ENCODE peak calls at places on chromosomes 13 and 19, in four cellular contexts. M is WTC11, L is HCT116, R is H1. A is an unnamed sample.

GRCh38 chr19:29622191-29623070 is 16.3 kb downstream of the POP4 start:
- DNase-seq in M (no peak), L (no peak), R (no peak), A (no peak)

GRCh38 chr13:57286511-57287098 is 119.6 kb downstream of the PRR20E start:
- DNase-seq in M (peak; percentile 14), L (no peak), R (no peak), A (no peak)

GRCh38 chr13:98622926-98623325 is 46.0 kb upstream of the STK24 start:
- DNase-seq in M (no peak), L (no peak), R (no peak), A (peak; percentile 75)

GRCh38 chr19:34118879-34119748 is 53.2 kb upstream of the LSM14A start:
- DNase-seq in M (no peak), L (no peak), R (no peak), A (no peak)

GRCh38 chr13:67075239-67075638 is 154.9 kb downstream of the PCDH9 start:
- DNase-seq in M (no peak), L (no peak), R (no peak), A (no peak)

GRCh38 chr19:50046649-50047503 is 21.1 kb downstream of the ZNF473 start:
- DNase-seq in M (peak; percentile 80), L (peak; percentile 27), R (peak; percentile 84), A (peak; percentile 63)

GRCh38 chr19:47226426-47227346 is 4.3 kb downstream of the BBC3 start:
- DNase-seq in M (no peak), L (peak; percentile 76), R (peak; percentile 69), A (peak; percentile 97)

GRCh38 chr19:14383898-14384669 is 2.8 kb downstream of the ADGRE5 start:
- DNase-seq in M (no peak), L (no peak), R (no peak), A (peak; percentile 90)

GRCh38 chr13:45341799-45342584 is 1.0 kb upstream of the TPT1 start:
- DNase-seq in M (no peak), L (no peak), R (no peak), A (peak; percentile 83)

GRCh38 chr13:109272595-109273325 is 513.6 kb downstream of the IRS2 start:
- DNase-seq in M (no peak), L (no peak), R (no peak), A (no peak)

GRCh38 chr13:111145506-111145905 is 30.4 kb downstream of the ARHGEF7 start:
- DNase-seq in M (no peak), L (no peak), R (no peak), A (no peak)
- TF ChIP-seq MAX in M (no peak), L (no peak), R (no peak), A (no peak)

GRCh38 chr19:45305421-45305820 is 17.3 kb downstream of the CKM start:
- DNase-seq in M (no peak), L (no peak), R (no peak), A (no peak)
- TF ChIP-seq MAX in M (no peak), L (no peak), R (no peak), A (no peak)

GRCh38 chr19:31257025-31257424 is 92.2 kb downstream of the TSHZ3 start:
- DNase-seq in M (no peak), L (no peak), R (peak; percentile 37), A (no peak)

GRCh38 chr19:31257426-31258130 is 91.7 kb downstream of the TSHZ3 start:
- DNase-seq in M (no peak), L (no peak), R (peak; percentile 39), A (no peak)

GRCh38 chr19:31256601-31256990 is 92.6 kb downstream of the TSHZ3 start:
- DNase-seq in M (no peak), L (no peak), R (peak; percentile 34), A (no peak)

GRCh38 chr19:31260171-31260933 is 88.9 kb downstream of the TSHZ3 start:
- DNase-seq in M (no peak), L (no peak), R (no peak), A (no peak)

DNA sequence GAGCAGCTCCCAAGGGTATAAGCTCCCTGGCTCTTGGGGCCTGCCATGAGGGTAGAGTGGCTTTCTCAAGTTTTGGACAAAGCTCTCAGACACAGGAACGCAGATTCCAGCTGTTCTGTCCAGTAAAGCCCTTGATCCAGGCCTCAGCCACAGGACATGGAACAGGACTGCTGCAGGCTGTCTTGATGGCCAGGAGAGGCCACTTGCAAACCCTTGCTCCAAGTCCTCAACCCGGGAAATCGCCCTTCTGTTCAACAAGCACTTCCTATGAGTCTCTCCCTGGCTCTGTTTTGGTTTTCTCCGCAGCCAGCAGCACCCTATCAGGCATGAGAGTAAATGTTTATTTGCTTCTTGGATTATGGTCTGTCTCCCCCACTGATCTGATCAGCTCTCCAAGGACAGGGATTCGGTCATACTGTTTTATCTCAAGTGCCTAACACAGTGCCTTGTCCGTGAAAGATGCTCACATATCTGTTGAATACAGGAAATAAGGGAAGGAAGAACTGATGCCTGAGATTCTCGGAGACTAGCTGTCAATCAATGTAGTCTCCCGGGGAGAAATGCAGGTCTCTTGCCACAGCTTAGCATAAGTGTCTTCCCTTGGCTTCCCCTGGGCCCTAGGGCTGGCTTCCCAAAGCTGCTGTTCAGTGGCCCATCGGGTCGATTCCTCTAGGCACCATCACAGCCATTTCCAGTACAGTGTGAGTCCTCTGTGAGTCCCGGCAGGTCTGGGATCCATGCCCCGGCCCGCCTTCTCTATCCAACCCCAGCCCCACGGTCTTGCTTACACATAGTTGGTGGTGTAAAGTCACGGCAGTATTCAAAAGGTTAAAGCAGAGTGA is 90.8 kb downstream of the TSHZ3 start:
- DNase-seq in M (no peak), L (no peak), R (peak; percentile 41), A (no peak)
- TF ChIP-seq MAX in M (no peak), L (no peak), R (no peak), A (no peak)

GRCh38 chr13:44196186-44196751 is 177.4 kb upstream of the SERP2 start:
- DNase-seq in M (no peak), L (no peak), R (no peak), A (no peak)

GRCh38 chr13:44193731-44194130 is 179.9 kb upstream of the SERP2 start:
- DNase-seq in M (no peak), L (no peak), R (no peak), A (no peak)

GRCh38 chr13:44197791-44198770 is 175.5 kb upstream of the SERP2 start:
- DNase-seq in M (no peak), L (no peak), R (no peak), A (no peak)

GRCh38 chr13:44199627-44200207 is 173.9 kb upstream of the SERP2 start:
- DNase-seq in M (no peak), L (no peak), R (no peak), A (no peak)

GRCh38 chr13:44198826-44199225 is 174.8 kb upstream of the SERP2 start:
- DNase-seq in M (no peak), L (no peak), R (no peak), A (no peak)
- TF ChIP-seq MAX in M (no peak), L (no peak), R (no peak), A (no peak)

A was measured in NB4.